ENCODE peak calls at places on chromosome 9, in nine cellular contexts. O is A549, Y is GM12878, W is K562, J is tibial nerve, G is sigmoid colon, L is HepG2, D is esophagus muscularis mucosa, P is ovary. H is an unnamed sample.

GRCh38 chr9:77251050-77251449 is 73.7 kb downstream of the VPS13A start:
- DNase-seq in O (no peak), Y (no peak), W (no peak), J (no peak), G (no peak), L (no peak), D (no peak), P (no peak), H (no peak)

GRCh38 chr9:97293207-97293721 is 14.2 kb upstream of the CCDC180 start:
- DNase-seq in O (no peak), Y (no peak), W (no peak), J (peak), G (no peak), L (peak), D (no peak), P (peak), H (no peak)

GRCh38 chr9:98908897-98909634 is 34.6 kb upstream of the COL15A1 start:
- DNase-seq in O (no peak), Y (no peak), W (no peak), J (no peak), G (no peak), L (no peak), D (no peak), P (no peak), H (no peak)

GRCh38 chr9:8822667-8823025 is 1023.1 kb upstream of the DMAC1 start:
- DNase-seq in O (no peak), Y (no peak), W (no peak), J (no peak), G (no peak), L (peak), D (no peak), P (no peak), H (no peak)

GRCh38 chr9:89515416-89515815 is 17.5 kb upstream of the SEMA4D start:
- DNase-seq in O (no peak), Y (no peak), W (no peak), J (no peak), G (no peak), L (no peak), D (no peak), P (no peak), H (no peak)

GRCh38 chr9:127569819-127570401 is 42.2 kb upstream of the STXBP1 start:
- DNase-seq in O (peak), Y (no peak), W (no peak), J (no peak), G (no peak), L (no peak), D (no peak), P (no peak), H (no peak)

GRCh38 chr9:137740311-137740710 is 121.5 kb downstream of the EHMT1 start:
- DNase-seq in O (no peak), Y (no peak), W (no peak), J (no peak), G (peak), L (no peak), D (no peak), P (peak), H (no peak)

GRCh38 chr9:34592895-34593601 is 3.5 kb upstream of the CNTFR start:
- DNase-seq in O (no peak), Y (no peak), W (no peak), J (peak), G (peak), L (no peak), D (no peak), P (peak), H (peak)

DNA sequence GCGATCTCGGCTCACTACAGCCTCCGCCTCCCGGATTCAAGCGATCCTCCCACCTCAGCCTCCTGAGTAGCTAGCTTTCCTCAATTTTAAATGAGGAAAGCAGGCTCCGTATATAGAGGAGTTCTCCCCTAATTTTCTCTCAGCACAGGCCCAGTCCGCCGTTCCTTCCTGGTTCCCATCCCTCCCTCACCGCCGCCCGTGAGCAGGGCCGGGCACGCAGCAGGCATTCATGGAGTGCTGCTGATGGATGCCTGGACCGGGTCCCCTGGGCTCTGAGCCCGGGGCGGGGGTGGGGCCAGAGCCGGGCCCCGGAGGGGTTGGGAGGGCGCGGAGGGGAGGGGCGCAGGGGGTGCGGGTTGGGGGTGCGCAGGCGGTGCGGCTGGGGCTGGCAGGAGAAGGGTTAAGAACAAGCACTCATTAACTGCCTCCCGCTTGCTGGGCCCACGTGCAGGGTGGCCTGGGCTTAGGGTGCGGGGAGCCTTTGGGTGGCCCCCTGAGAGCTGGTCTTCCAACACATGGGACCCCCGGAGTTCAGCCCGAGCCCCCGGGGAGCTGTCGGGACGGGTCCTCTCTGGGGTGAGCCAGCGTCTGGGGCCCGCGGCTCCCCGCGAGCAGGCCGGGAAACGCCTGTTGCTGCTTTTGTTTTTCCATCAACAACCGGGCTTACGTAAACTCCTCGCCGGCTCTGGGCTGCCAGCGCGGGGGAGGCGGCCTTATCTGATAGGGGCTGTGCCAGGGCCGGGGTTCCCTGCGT is 33.7 kb downstream of the LHX2 start:
- DNase-seq in O (no peak), Y (no peak), W (peak), J (no peak), G (peak), L (no peak), D (no peak), P (peak), H (peak)
- TF ChIP-seq EP300 in O (no peak), Y (no peak), W (no peak), J (no peak), G (no peak), L (no peak), D (no peak), P (no peak), H (no peak)

GRCh38 chr9:71769175-71770165 is 1.2 kb upstream of the CEMIP2 start:
- DNase-seq in O (peak), Y (no peak), W (peak), J (peak), G (peak), L (peak), D (peak), P (peak), H (peak)
- TF ChIP-seq POLR2A in O (peak), Y (no peak), W (no peak), J (no peak), G (no peak), L (no peak), D (no peak), P (no peak), H (peak)

GRCh38 chr9:136537896-136538598 is 7.8 kb downstream of the NOTCH1 start:
- DNase-seq in O (no peak), Y (no peak), W (no peak), J (no peak), G (no peak), L (no peak), D (no peak), P (no peak), H (no peak)

GRCh38 chr9:136536721-136537241 is 9.1 kb downstream of the NOTCH1 start:
- DNase-seq in O (no peak), Y (no peak), W (no peak), J (no peak), G (no peak), L (no peak), D (no peak), P (no peak), H (no peak)

GRCh38 chr9:136537411-136537810 is 8.4 kb downstream of the NOTCH1 start:
- DNase-seq in O (no peak), Y (no peak), W (no peak), J (no peak), G (no peak), L (no peak), D (no peak), P (no peak), H (no peak)

GRCh38 chr9:136539427-136540412 is 6.1 kb downstream of the NOTCH1 start:
- DNase-seq in O (no peak), Y (peak), W (peak), J (peak), G (peak), L (no peak), D (peak), P (peak), H (peak)

GRCh38 chr9:136538599-136539426 is 7.0 kb downstream of the NOTCH1 start:
- DNase-seq in O (no peak), Y (no peak), W (no peak), J (no peak), G (no peak), L (no peak), D (no peak), P (no peak), H (peak)
- TF ChIP-seq EP300 in O (no peak), Y (no peak), W (no peak), J (no peak), G (no peak), L (no peak), D (no peak), P (no peak), H (no peak)

DNA sequence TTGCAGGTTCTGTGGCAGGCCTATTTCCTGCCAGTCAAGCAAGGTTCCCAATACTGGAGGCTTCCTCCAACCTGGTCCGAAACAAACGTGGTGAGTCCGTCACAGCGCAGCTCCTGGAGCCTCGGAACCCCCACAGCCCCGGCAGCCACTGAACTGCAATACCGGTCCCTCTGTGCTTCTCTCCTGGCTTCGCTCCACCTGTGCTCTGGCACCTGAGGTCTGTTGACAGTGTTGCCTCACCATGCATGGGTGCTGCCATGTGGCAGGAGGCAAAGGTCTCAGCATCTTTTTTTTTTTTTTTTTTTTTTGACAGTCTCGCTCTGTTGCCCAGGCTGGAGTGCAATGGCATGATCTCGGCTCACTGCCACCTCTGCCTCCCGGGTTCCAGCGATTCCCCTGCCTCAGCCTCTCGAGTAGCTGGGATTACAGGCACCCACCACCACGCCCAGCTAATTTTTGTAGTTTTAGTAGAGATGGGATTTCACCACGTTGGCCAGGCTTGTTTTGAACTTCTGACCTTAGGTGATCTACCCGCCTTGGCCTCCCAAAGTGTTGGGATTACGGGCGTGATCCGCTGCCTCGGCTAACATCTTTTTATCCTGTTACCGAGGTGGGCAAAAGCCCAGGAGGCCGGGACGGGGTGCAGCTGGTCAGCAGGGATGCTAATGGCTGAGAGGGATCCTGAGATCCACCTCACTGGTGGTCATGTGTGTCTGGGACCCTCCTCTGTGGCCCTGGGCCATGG is 57.1 kb upstream of the RNU6ATAC start:
- DNase-seq in O (no peak), Y (no peak), W (no peak), J (no peak), G (peak), L (no peak), D (no peak), P (no peak), H (no peak)
- TF ChIP-seq POLR2A in O (no peak), Y (no peak), W (no peak), J (no peak), G (no peak), L (no peak), D (no peak), P (no peak), H (no peak)

GRCh38 chr9:15612962-15613361 is 60.1 kb downstream of the CCDC171 start:
- DNase-seq in O (no peak), Y (no peak), W (no peak), J (no peak), G (no peak), L (no peak), D (no peak), P (no peak), H (no peak)

GRCh38 chr9:15622596-15622995 is 69.8 kb downstream of the CCDC171 start:
- DNase-seq in O (peak), Y (no peak), W (no peak), J (no peak), G (no peak), L (no peak), D (no peak), P (no peak), H (no peak)

GRCh38 chr9:15617782-15618181 is 64.9 kb downstream of the CCDC171 start:
- DNase-seq in O (no peak), Y (no peak), W (no peak), J (no peak), G (no peak), L (no peak), D (no peak), P (no peak), H (no peak)

DNA sequence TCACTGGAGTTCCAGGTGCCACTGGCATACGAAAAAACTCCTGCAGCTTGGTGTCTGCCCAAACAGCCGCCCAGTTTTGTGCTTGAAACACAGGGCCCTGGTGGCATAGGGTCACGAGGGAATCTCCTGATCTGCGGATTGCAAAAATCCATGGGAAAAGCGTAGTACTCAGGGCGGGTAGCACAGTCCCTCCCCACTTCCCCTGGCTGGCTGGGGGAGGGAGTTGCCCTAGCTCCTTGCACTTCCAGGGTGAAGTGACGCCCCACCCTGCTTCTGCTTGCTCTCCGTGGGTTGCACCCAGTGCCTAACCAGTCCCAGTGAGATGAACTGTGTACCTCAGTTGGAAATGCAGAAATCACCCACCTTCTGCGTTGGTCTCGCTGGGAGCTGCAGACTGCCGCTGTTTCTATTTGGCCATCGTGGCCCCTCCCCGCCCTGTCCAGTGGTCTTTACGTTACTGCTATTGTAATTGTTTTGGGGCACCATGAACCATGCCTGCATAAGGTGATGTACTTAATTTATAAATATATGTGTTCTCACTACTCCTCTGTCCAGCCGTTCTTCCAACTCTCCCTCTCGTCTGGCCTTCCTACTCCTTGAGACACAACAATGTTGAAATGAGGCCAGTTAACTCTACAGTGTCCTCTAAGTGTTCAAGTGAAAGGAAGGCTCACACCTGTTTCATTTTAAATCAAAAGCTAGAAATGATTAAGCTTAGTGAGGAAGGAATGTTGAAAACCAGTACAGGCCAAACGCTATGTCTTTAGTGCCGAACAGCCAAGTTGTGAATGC is 65.9 kb downstream of the CCDC171 start:
- DNase-seq in O (no peak), Y (no peak), W (no peak), J (no peak), G (no peak), L (no peak), D (no peak), P (no peak), H (no peak)
- TF ChIP-seq EP300 in O (no peak), Y (no peak), W (no peak), J (no peak), G (no peak), L (no peak), D (no peak), P (no peak), H (no peak)

DNA sequence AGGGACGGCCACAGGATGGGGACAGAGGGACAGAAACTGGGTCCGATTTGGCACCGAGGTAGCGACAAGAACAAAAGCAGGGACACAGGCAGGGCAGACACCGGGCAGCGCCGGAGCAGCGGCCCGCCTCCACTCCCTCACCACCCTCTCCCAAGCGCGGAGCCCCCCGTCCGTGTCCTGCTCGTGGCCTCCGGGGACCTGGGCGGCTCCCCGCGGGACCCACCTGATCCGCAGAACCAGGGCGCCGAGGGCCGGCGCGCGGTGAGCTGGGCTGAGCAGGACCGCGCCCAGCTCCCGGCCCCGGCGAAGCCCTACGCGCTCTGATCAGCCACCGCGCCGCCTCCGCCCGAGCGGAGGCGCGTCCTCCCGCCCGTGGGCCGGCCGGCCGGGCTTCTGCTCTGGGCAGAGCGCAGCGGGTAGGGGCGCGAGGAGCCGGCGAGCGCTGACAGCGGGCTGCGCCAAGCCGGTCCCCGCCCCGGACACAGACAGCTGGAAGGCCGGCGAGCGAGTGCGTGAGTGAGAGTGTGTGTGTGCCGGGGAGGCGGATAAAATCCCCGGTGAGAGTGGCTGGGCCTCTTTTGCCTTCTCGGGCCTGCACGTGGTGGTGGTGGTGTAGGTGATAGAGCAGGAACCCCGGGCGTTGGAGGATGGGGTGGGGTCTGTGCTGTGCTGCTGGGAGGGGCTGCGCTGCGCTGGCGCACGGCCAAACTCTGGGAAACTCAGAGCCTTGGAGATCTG is at the start of gene GGTA1:
- DNase-seq in O (peak), Y (no peak), W (peak), J (peak), G (peak), L (no peak), D (no peak), P (peak), H (peak)
- TF ChIP-seq POLR2A in O (no peak), Y (no peak), W (no peak), J (peak), G (no peak), L (no peak), D (no peak), P (no peak), H (peak)

GRCh38 chr9:114274217-114274616 is 48.7 kb upstream of the ORM1 start:
- DNase-seq in O (no peak), Y (no peak), W (no peak), J (no peak), G (peak), L (no peak), D (no peak), P (peak), H (no peak)

GRCh38 chr9:114273461-114273881 is 49.4 kb upstream of the ORM1 start:
- DNase-seq in O (no peak), Y (no peak), W (no peak), J (peak), G (peak), L (no peak), D (no peak), P (peak), H (no peak)

GRCh38 chr9:114272739-114273431 is 50.0 kb upstream of the ORM1 start:
- DNase-seq in O (no peak), Y (no peak), W (no peak), J (no peak), G (peak), L (no peak), D (no peak), P (peak), H (no peak)

GRCh38 chr9:114276908-114277821 is 45.7 kb upstream of the ORM1 start:
- DNase-seq in O (no peak), Y (no peak), W (no peak), J (peak), G (peak), L (no peak), D (no peak), P (peak), H (no peak)

GRCh38 chr9:114275246-114275994 is 47.5 kb upstream of the ORM1 start:
- DNase-seq in O (no peak), Y (no peak), W (no peak), J (peak), G (peak), L (no peak), D (no peak), P (peak), H (no peak)
- TF ChIP-seq EP300 in O (no peak), Y (no peak), W (no peak), J (no peak), G (no peak), L (no peak), D (no peak), P (no peak), H (no peak)

GRCh38 chr9:26504057-26504456 is 388.5 kb downstream of the CAAP1 start:
- DNase-seq in O (no peak), Y (no peak), W (no peak), J (no peak), G (no peak), L (no peak), D (no peak), P (no peak), H (no peak)

GRCh38 chr9:26500471-26500870 is 392.1 kb downstream of the CAAP1 start:
- DNase-seq in O (no peak), Y (no peak), W (no peak), J (no peak), G (no peak), L (no peak), D (no peak), P (no peak), H (no peak)

GRCh38 chr9:26502311-26502710 is 390.3 kb downstream of the CAAP1 start:
- DNase-seq in O (no peak), Y (no peak), W (no peak), J (no peak), G (no peak), L (no peak), D (no peak), P (no peak), H (no peak)
- TF ChIP-seq POLR2A in O (no peak), Y (no peak), W (no peak), J (no peak), G (no peak), L (no peak), D (no peak), P (no peak), H (no peak)

GRCh38 chr9:94553029-94553938 is 1.6 kb upstream of the PCAT7 start:
- DNase-seq in O (peak), Y (no peak), W (no peak), J (no peak), G (no peak), L (peak), D (no peak), P (no peak), H (peak)
- TF ChIP-seq EP300 in O (no peak), Y (no peak), W (no peak), J (no peak), G (no peak), L (no peak), D (no peak), P (no peak), H (no peak)